ENCODE peak calls at places on chromosome 22, in seven cellular contexts. One of them, this sample, is unnamed.

GRCh38 chr22:22168190-22168940 is 76.2 kb upstream of the VPREB1 start:
- DNase-seq in small intestine: peak; percentile 32
- DNase-seq in RWPE2: no peak
- DNase-seq in body of pancreas: peak; percentile 47
- DNase-seq in kidney: no peak
- DNase-seq in foreskin keratinocyte: peak; percentile 30
- DNase-seq in mucosa of descending colon: peak; percentile 18
- DNase-seq in this sample: no peak

GRCh38 chr22:41925783-41926460 is 684 bp downstream of the TNFRSF13C start:
- DNase-seq in small intestine: peak; percentile 50
- DNase-seq in foreskin keratinocyte: no peak
- DNase-seq in mucosa of descending colon: peak; percentile 82
- DNase-seq in body of pancreas: peak; percentile 83
- DNase-seq in kidney: no peak
- DNase-seq in RWPE2: no peak
- DNase-seq in this sample: peak; percentile 76

GRCh38 chr22:45006101-45006872 is 3.5 kb downstream of the PHF21B start:
- DNase-seq in mucosa of descending colon: no peak
- DNase-seq in RWPE2: no peak
- DNase-seq in small intestine: no peak
- DNase-seq in foreskin keratinocyte: no peak
- DNase-seq in body of pancreas: no peak
- DNase-seq in kidney: no peak
- DNase-seq in this sample: no peak

GRCh38 chr22:27461470-27461869 is 340.1 kb downstream of the MN1 start:
- DNase-seq in mucosa of descending colon: no peak
- DNase-seq in kidney: no peak
- DNase-seq in foreskin keratinocyte: peak; percentile 93
- DNase-seq in small intestine: no peak
- DNase-seq in RWPE2: peak; percentile 81
- DNase-seq in body of pancreas: no peak
- DNase-seq in this sample: no peak

GRCh38 chr22:31148953-31149627 is 8.8 kb upstream of the PLA2G3 start:
- DNase-seq in small intestine: peak; percentile 79
- DNase-seq in foreskin keratinocyte: peak; percentile 47
- DNase-seq in RWPE2: no peak
- DNase-seq in body of pancreas: peak; percentile 84
- DNase-seq in kidney: peak; percentile 80
- DNase-seq in mucosa of descending colon: peak; percentile 70
- DNase-seq in this sample: peak; percentile 71

GRCh38 chr22:30569674-30570202 is 4.7 kb downstream of the GAL3ST1 start:
- DNase-seq in mucosa of descending colon: no peak
- DNase-seq in small intestine: no peak
- DNase-seq in body of pancreas: no peak
- DNase-seq in RWPE2: no peak
- DNase-seq in foreskin keratinocyte: no peak
- DNase-seq in kidney: no peak
- DNase-seq in this sample: no peak

GRCh38 chr22:22720724-22721261 is 76.4 kb downstream of the GGTLC2 start:
- DNase-seq in kidney: no peak
- DNase-seq in RWPE2: no peak
- DNase-seq in mucosa of descending colon: peak; percentile 24
- DNase-seq in body of pancreas: no peak
- DNase-seq in foreskin keratinocyte: no peak
- DNase-seq in small intestine: no peak
- DNase-seq in this sample: no peak

GRCh38 chr22:37601203-37601539 is 7.5 kb upstream of the GGA1 start:
- DNase-seq in kidney: no peak
- DNase-seq in small intestine: no peak
- DNase-seq in mucosa of descending colon: peak; percentile 48
- DNase-seq in foreskin keratinocyte: no peak
- DNase-seq in RWPE2: no peak
- DNase-seq in body of pancreas: no peak
- DNase-seq in this sample: no peak

DNA sequence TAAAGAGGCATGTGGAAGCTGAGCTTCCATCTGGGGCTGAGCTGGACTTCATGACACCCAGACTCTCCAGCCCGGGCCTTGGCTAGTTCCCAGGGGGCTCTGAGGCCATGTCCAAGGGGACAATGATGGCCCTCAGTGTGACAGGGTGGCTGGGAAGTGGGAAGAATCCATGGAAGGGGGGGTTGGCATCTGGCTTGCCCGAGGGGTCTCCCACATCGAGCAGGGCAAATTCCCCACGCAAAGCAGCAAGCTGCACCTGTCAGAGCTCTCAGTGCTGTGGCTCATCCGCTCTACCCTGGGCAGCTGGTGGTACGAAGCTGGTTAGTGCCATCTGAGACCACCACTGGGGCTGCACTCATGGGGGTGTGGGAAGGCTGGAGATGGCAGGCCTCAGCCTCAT is 9.4 kb upstream of the AP1B1 start:
- DNase-seq in kidney: no peak
- DNase-seq in mucosa of descending colon: no peak
- DNase-seq in body of pancreas: no peak
- DNase-seq in RWPE2: no peak
- DNase-seq in small intestine: no peak
- DNase-seq in foreskin keratinocyte: no peak
- DNase-seq in this sample: no peak
- H3K4me1 ChIP-seq in kidney: peaks cover 4% of the 10 kb centered on the region
- H3K4me1 ChIP-seq in mucosa of descending colon: no peaks in the 10 kb centered on the region
- H3K4me1 ChIP-seq in body of pancreas: peaks cover 18% of the 10 kb centered on the region
- H3K4me1 ChIP-seq in RWPE2: no peaks in the 10 kb centered on the region
- H3K4me1 ChIP-seq in small intestine: peaks cover 2% of the 10 kb centered on the region
- H3K4me1 ChIP-seq in foreskin keratinocyte: no peaks in the 10 kb centered on the region
- H3K4me1 ChIP-seq in this sample: no peaks in the 10 kb centered on the region

GRCh38 chr22:19748139-19748538 is 12.4 kb upstream of the TBX1 start:
- DNase-seq in body of pancreas: no peak
- DNase-seq in foreskin keratinocyte: no peak
- DNase-seq in RWPE2: no peak
- DNase-seq in small intestine: no peak
- DNase-seq in kidney: no peak
- DNase-seq in mucosa of descending colon: no peak
- DNase-seq in this sample: no peak
- H3K4me1 ChIP-seq in body of pancreas: no peaks in the 10 kb centered on the region
- H3K4me1 ChIP-seq in foreskin keratinocyte: no peaks in the 10 kb centered on the region
- H3K4me1 ChIP-seq in RWPE2: peaks cover 7% of the 10 kb centered on the region
- H3K4me1 ChIP-seq in small intestine: no peaks in the 10 kb centered on the region
- H3K4me1 ChIP-seq in kidney: no peaks in the 10 kb centered on the region
- H3K4me1 ChIP-seq in mucosa of descending colon: no peaks in the 10 kb centered on the region
- H3K4me1 ChIP-seq in this sample: no peaks in the 10 kb centered on the region

GRCh38 chr22:20151276-20151588 is 377 bp upstream of the CCDC188 start:
- DNase-seq in foreskin keratinocyte: no peak
- DNase-seq in mucosa of descending colon: no peak
- DNase-seq in body of pancreas: no peak
- DNase-seq in kidney: no peak
- DNase-seq in small intestine: no peak
- DNase-seq in RWPE2: no peak
- DNase-seq in this sample: no peak

GRCh38 chr22:20152464-20152890 is 1.6 kb upstream of the CCDC188 start:
- DNase-seq in body of pancreas: no peak
- DNase-seq in mucosa of descending colon: no peak
- DNase-seq in small intestine: no peak
- DNase-seq in kidney: no peak
- DNase-seq in foreskin keratinocyte: no peak
- DNase-seq in RWPE2: no peak
- DNase-seq in this sample: no peak

GRCh38 chr22:20148414-20148813 is 2.4 kb downstream of the CCDC188 start:
- DNase-seq in foreskin keratinocyte: no peak
- DNase-seq in kidney: no peak
- DNase-seq in body of pancreas: no peak
- DNase-seq in mucosa of descending colon: no peak
- DNase-seq in RWPE2: no peak
- DNase-seq in small intestine: no peak
- DNase-seq in this sample: no peak

GRCh38 chr22:20149257-20150250 is 1.3 kb downstream of the CCDC188 start:
- DNase-seq in body of pancreas: no peak
- DNase-seq in mucosa of descending colon: no peak
- DNase-seq in small intestine: no peak
- DNase-seq in foreskin keratinocyte: no peak
- DNase-seq in kidney: no peak
- DNase-seq in RWPE2: no peak
- DNase-seq in this sample: no peak

GRCh38 chr22:20150381-20151275 is at the start of gene CCDC188:
- DNase-seq in body of pancreas: no peak
- DNase-seq in kidney: no peak
- DNase-seq in mucosa of descending colon: no peak
- DNase-seq in RWPE2: no peak
- DNase-seq in foreskin keratinocyte: no peak
- DNase-seq in small intestine: no peak
- DNase-seq in this sample: no peak
- H3K4me1 ChIP-seq in body of pancreas: no peaks in the 10 kb centered on the region
- H3K4me1 ChIP-seq in kidney: no peaks in the 10 kb centered on the region
- H3K4me1 ChIP-seq in mucosa of descending colon: no peaks in the 10 kb centered on the region
- H3K4me1 ChIP-seq in RWPE2: no peaks in the 10 kb centered on the region
- H3K4me1 ChIP-seq in foreskin keratinocyte: no peaks in the 10 kb centered on the region
- H3K4me1 ChIP-seq in small intestine: peaks cover 4% of the 10 kb centered on the region
- H3K4me1 ChIP-seq in this sample: no peaks in the 10 kb centered on the region

GRCh38 chr22:17915188-17915587 is 109.2 kb downstream of the MICAL3 start:
- DNase-seq in body of pancreas: no peak
- DNase-seq in RWPE2: no peak
- DNase-seq in kidney: no peak
- DNase-seq in mucosa of descending colon: no peak
- DNase-seq in foreskin keratinocyte: no peak
- DNase-seq in small intestine: no peak
- DNase-seq in this sample: no peak

GRCh38 chr22:17914474-17914873 is 109.9 kb downstream of the MICAL3 start:
- DNase-seq in kidney: no peak
- DNase-seq in small intestine: no peak
- DNase-seq in foreskin keratinocyte: no peak
- DNase-seq in body of pancreas: no peak
- DNase-seq in RWPE2: no peak
- DNase-seq in mucosa of descending colon: no peak
- DNase-seq in this sample: no peak

GRCh38 chr22:17917490-17917983 is 106.8 kb downstream of the MICAL3 start:
- DNase-seq in kidney: no peak
- DNase-seq in small intestine: peak; percentile 79
- DNase-seq in foreskin keratinocyte: no peak
- DNase-seq in RWPE2: no peak
- DNase-seq in body of pancreas: no peak
- DNase-seq in mucosa of descending colon: peak; percentile 87
- DNase-seq in this sample: no peak

GRCh38 chr22:17916226-17916889 is 108.0 kb downstream of the MICAL3 start:
- DNase-seq in RWPE2: no peak
- DNase-seq in body of pancreas: no peak
- DNase-seq in foreskin keratinocyte: no peak
- DNase-seq in mucosa of descending colon: no peak
- DNase-seq in small intestine: no peak
- DNase-seq in kidney: no peak
- DNase-seq in this sample: no peak

GRCh38 chr22:17915676-17916075 is 108.7 kb downstream of the MICAL3 start:
- DNase-seq in body of pancreas: no peak
- DNase-seq in foreskin keratinocyte: no peak
- DNase-seq in kidney: no peak
- DNase-seq in RWPE2: no peak
- DNase-seq in small intestine: no peak
- DNase-seq in mucosa of descending colon: no peak
- DNase-seq in this sample: no peak
- H3K4me1 ChIP-seq in body of pancreas: peaks cover 24% of the 10 kb centered on the region
- H3K4me1 ChIP-seq in foreskin keratinocyte: peaks cover 22% of the 10 kb centered on the region
- H3K4me1 ChIP-seq in kidney: peaks cover 17% of the 10 kb centered on the region
- H3K4me1 ChIP-seq in RWPE2: peaks cover 38% of the 10 kb centered on the region
- H3K4me1 ChIP-seq in small intestine: no peaks in the 10 kb centered on the region
- H3K4me1 ChIP-seq in mucosa of descending colon: peaks cover 20% of the 10 kb centered on the region
- H3K4me1 ChIP-seq in this sample: peaks cover 34% of the 10 kb centered on the region

GRCh38 chr22:20995329-20996030 is 6.4 kb downstream of the THAP7 start:
- DNase-seq in RWPE2: no peak
- DNase-seq in foreskin keratinocyte: no peak
- DNase-seq in mucosa of descending colon: no peak
- DNase-seq in kidney: peak; percentile 73
- DNase-seq in small intestine: no peak
- DNase-seq in body of pancreas: no peak
- DNase-seq in this sample: no peak

GRCh38 chr22:20993304-20994127 is 8.4 kb downstream of the THAP7 start:
- DNase-seq in foreskin keratinocyte: no peak
- DNase-seq in mucosa of descending colon: no peak
- DNase-seq in kidney: peak; percentile 71
- DNase-seq in RWPE2: no peak
- DNase-seq in body of pancreas: no peak
- DNase-seq in small intestine: no peak
- DNase-seq in this sample: no peak

GRCh38 chr22:20992456-20993303 is 9.2 kb downstream of the THAP7 start:
- DNase-seq in foreskin keratinocyte: no peak
- DNase-seq in body of pancreas: no peak
- DNase-seq in mucosa of descending colon: no peak
- DNase-seq in RWPE2: no peak
- DNase-seq in small intestine: no peak
- DNase-seq in kidney: peak; percentile 73
- DNase-seq in this sample: no peak

GRCh38 chr22:20994902-20995241 is 7.0 kb downstream of the THAP7 start:
- DNase-seq in body of pancreas: no peak
- DNase-seq in small intestine: no peak
- DNase-seq in mucosa of descending colon: no peak
- DNase-seq in kidney: peak; percentile 45
- DNase-seq in RWPE2: no peak
- DNase-seq in foreskin keratinocyte: no peak
- DNase-seq in this sample: no peak

GRCh38 chr22:20994128-20994901 is 7.6 kb downstream of the THAP7 start:
- DNase-seq in body of pancreas: no peak
- DNase-seq in mucosa of descending colon: no peak
- DNase-seq in RWPE2: no peak
- DNase-seq in small intestine: no peak
- DNase-seq in kidney: peak; percentile 66
- DNase-seq in foreskin keratinocyte: no peak
- DNase-seq in this sample: no peak
- H3K4me1 ChIP-seq in body of pancreas: no peaks in the 10 kb centered on the region
- H3K4me1 ChIP-seq in mucosa of descending colon: no peaks in the 10 kb centered on the region
- H3K4me1 ChIP-seq in RWPE2: no peaks in the 10 kb centered on the region
- H3K4me1 ChIP-seq in small intestine: no peaks in the 10 kb centered on the region
- H3K4me1 ChIP-seq in kidney: no peaks in the 10 kb centered on the region
- H3K4me1 ChIP-seq in foreskin keratinocyte: no peaks in the 10 kb centered on the region
- H3K4me1 ChIP-seq in this sample: no peaks in the 10 kb centered on the region

DNA sequence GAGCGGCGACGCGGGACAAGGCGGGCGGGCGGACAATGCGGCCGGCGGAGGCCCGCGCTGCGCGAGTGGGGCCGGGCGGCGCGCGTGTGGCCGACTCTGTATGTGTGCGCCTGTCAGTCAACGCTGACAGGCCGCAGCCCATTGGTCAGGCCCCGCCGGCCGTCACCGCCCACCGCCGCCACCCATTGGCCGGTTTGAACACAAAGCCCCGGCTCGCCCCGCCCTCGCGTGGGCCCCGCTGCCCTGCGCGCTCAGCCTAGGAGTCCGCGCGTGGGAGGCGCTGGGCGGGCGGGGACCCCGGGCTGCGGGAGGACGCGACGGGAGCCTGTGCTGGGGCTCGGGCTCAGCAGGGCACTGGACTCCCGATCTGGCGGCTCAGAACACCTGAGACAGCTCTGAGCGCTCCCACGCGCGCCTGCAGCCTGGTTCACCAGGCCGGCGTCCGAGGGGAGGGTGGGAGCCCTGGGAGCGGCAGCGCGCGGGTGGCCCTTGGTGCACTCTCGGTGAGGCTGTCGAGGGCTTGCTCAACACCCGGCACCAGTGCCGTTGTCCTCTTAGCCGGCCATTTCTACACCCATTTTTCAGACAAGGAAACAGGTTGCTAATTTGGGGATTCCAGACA is at the start of gene SUN2:
- DNase-seq in mucosa of descending colon: peak; percentile 96
- DNase-seq in RWPE2: peak; percentile 81
- DNase-seq in kidney: peak; percentile 98
- DNase-seq in foreskin keratinocyte: peak; percentile 40
- DNase-seq in body of pancreas: peak; percentile 95
- DNase-seq in small intestine: peak; percentile 91
- DNase-seq in this sample: peak; percentile 96
- H3K4me1 ChIP-seq in mucosa of descending colon: peaks cover 14% of the 10 kb centered on the region
- H3K4me1 ChIP-seq in RWPE2: peaks cover 14% of the 10 kb centered on the region
- H3K4me1 ChIP-seq in kidney: peaks cover 8% of the 10 kb centered on the region
- H3K4me1 ChIP-seq in foreskin keratinocyte: peaks cover 16% of the 10 kb centered on the region
- H3K4me1 ChIP-seq in body of pancreas: peaks cover 48% of the 10 kb centered on the region
- H3K4me1 ChIP-seq in small intestine: peaks cover 2% of the 10 kb centered on the region
- H3K4me1 ChIP-seq in this sample: peaks cover 50% of the 10 kb centered on the region

This sample was measured in lower lobe of right lung.